ENCODE peak calls at places on chromosomes 13 and 19, in eight cellular contexts. One of them, this sample, is unnamed.

GRCh38 chr13:76719955-76720354 is 166.2 kb downstream of the KCTD12 start:
- DNase-seq in lower leg skin: no peak
- DNase-seq in breast epithelium: no peak
- DNase-seq in fibroblast of villous mesenchyme: no peak
- DNase-seq in lung: no peak
- DNase-seq in CD8-positive, alpha-beta memory T cell: no peak
- DNase-seq in fibroblast of lung: no peak
- DNase-seq in upper lobe of right lung: no peak
- DNase-seq in this sample: no peak

GRCh38 chr13:42821437-42821836 is 40.1 kb downstream of the FAM216B start:
- DNase-seq in fibroblast of lung: peak
- DNase-seq in lower leg skin: no peak
- DNase-seq in fibroblast of villous mesenchyme: peak
- DNase-seq in upper lobe of right lung: no peak
- DNase-seq in CD8-positive, alpha-beta memory T cell: no peak
- DNase-seq in lung: no peak
- DNase-seq in breast epithelium: no peak
- DNase-seq in this sample: peak

GRCh38 chr19:54708781-54709180 is 15.5 kb upstream of the KIR3DL3 start:
- DNase-seq in fibroblast of villous mesenchyme: no peak
- DNase-seq in lower leg skin: no peak
- DNase-seq in upper lobe of right lung: no peak
- DNase-seq in breast epithelium: peak
- DNase-seq in lung: peak
- DNase-seq in CD8-positive, alpha-beta memory T cell: no peak
- DNase-seq in fibroblast of lung: no peak
- DNase-seq in this sample: no peak

GRCh38 chr13:26861951-26862350 is 101.4 kb upstream of the GPR12 start:
- DNase-seq in lower leg skin: no peak
- DNase-seq in upper lobe of right lung: no peak
- DNase-seq in breast epithelium: no peak
- DNase-seq in fibroblast of lung: no peak
- DNase-seq in CD8-positive, alpha-beta memory T cell: no peak
- DNase-seq in fibroblast of villous mesenchyme: no peak
- DNase-seq in lung: no peak
- DNase-seq in this sample: no peak

GRCh38 chr19:41192574-41193419 is at the start of gene CYP2S1:
- DNase-seq in lower leg skin: no peak
- DNase-seq in breast epithelium: no peak
- DNase-seq in fibroblast of lung: no peak
- DNase-seq in CD8-positive, alpha-beta memory T cell: no peak
- DNase-seq in upper lobe of right lung: peak
- DNase-seq in fibroblast of villous mesenchyme: peak
- DNase-seq in lung: no peak
- DNase-seq in this sample: no peak

GRCh38 chr19:49546825-49547565 is 19.2 kb downstream of the RCN3 start:
- DNase-seq in CD8-positive, alpha-beta memory T cell: peak
- DNase-seq in fibroblast of villous mesenchyme: peak
- DNase-seq in fibroblast of lung: peak
- DNase-seq in lung: peak
- DNase-seq in breast epithelium: no peak
- DNase-seq in lower leg skin: no peak
- DNase-seq in upper lobe of right lung: no peak
- DNase-seq in this sample: peak

GRCh38 chr13:26310003-26310402 is 56.1 kb downstream of the CDK8 start:
- DNase-seq in CD8-positive, alpha-beta memory T cell: no peak
- DNase-seq in fibroblast of villous mesenchyme: no peak
- DNase-seq in breast epithelium: no peak
- DNase-seq in lower leg skin: no peak
- DNase-seq in upper lobe of right lung: no peak
- DNase-seq in fibroblast of lung: no peak
- DNase-seq in lung: no peak
- DNase-seq in this sample: no peak

GRCh38 chr19:58356236-58356970 is 3.1 kb upstream of the A1BG start:
- DNase-seq in upper lobe of right lung: no peak
- DNase-seq in fibroblast of lung: no peak
- DNase-seq in fibroblast of villous mesenchyme: peak
- DNase-seq in breast epithelium: no peak
- DNase-seq in lung: no peak
- DNase-seq in CD8-positive, alpha-beta memory T cell: peak
- DNase-seq in lower leg skin: no peak
- DNase-seq in this sample: no peak

GRCh38 chr13:41917641-41918040 is 43.3 kb downstream of the VWA8 start:
- DNase-seq in breast epithelium: no peak
- DNase-seq in CD8-positive, alpha-beta memory T cell: no peak
- DNase-seq in lung: no peak
- DNase-seq in fibroblast of villous mesenchyme: peak
- DNase-seq in lower leg skin: no peak
- DNase-seq in fibroblast of lung: peak
- DNase-seq in upper lobe of right lung: no peak
- DNase-seq in this sample: peak

GRCh38 chr19:51550848-51551672 is 19.6 kb upstream of the SIGLEC6 start:
- DNase-seq in CD8-positive, alpha-beta memory T cell: no peak
- DNase-seq in breast epithelium: no peak
- DNase-seq in lower leg skin: peak
- DNase-seq in fibroblast of lung: no peak
- DNase-seq in fibroblast of villous mesenchyme: no peak
- DNase-seq in lung: no peak
- DNase-seq in upper lobe of right lung: no peak
- DNase-seq in this sample: no peak

GRCh38 chr13:31896427-31896826 is 135.1 kb upstream of the FRY start:
- DNase-seq in CD8-positive, alpha-beta memory T cell: no peak
- DNase-seq in breast epithelium: no peak
- DNase-seq in upper lobe of right lung: no peak
- DNase-seq in fibroblast of lung: peak
- DNase-seq in lung: no peak
- DNase-seq in fibroblast of villous mesenchyme: peak
- DNase-seq in lower leg skin: no peak
- DNase-seq in this sample: peak

GRCh38 chr19:3672993-3673392 is 27.3 kb downstream of the PIP5K1C start:
- DNase-seq in upper lobe of right lung: no peak
- DNase-seq in lower leg skin: no peak
- DNase-seq in CD8-positive, alpha-beta memory T cell: no peak
- DNase-seq in fibroblast of villous mesenchyme: no peak
- DNase-seq in lung: no peak
- DNase-seq in breast epithelium: no peak
- DNase-seq in fibroblast of lung: no peak
- DNase-seq in this sample: no peak

GRCh38 chr19:3672575-3672948 is 27.7 kb downstream of the PIP5K1C start:
- DNase-seq in upper lobe of right lung: no peak
- DNase-seq in lung: no peak
- DNase-seq in CD8-positive, alpha-beta memory T cell: no peak
- DNase-seq in breast epithelium: no peak
- DNase-seq in fibroblast of lung: no peak
- DNase-seq in fibroblast of villous mesenchyme: no peak
- DNase-seq in lower leg skin: no peak
- DNase-seq in this sample: no peak

GRCh38 chr19:3670258-3670795 is 29.9 kb downstream of the PIP5K1C start:
- DNase-seq in breast epithelium: peak
- DNase-seq in CD8-positive, alpha-beta memory T cell: no peak
- DNase-seq in fibroblast of lung: peak
- DNase-seq in lower leg skin: peak
- DNase-seq in upper lobe of right lung: no peak
- DNase-seq in fibroblast of villous mesenchyme: peak
- DNase-seq in lung: no peak
- DNase-seq in this sample: peak

GRCh38 chr19:3670796-3671679 is 29.2 kb downstream of the PIP5K1C start:
- DNase-seq in fibroblast of villous mesenchyme: peak
- DNase-seq in CD8-positive, alpha-beta memory T cell: no peak
- DNase-seq in lower leg skin: peak
- DNase-seq in fibroblast of lung: peak
- DNase-seq in lung: peak
- DNase-seq in upper lobe of right lung: peak
- DNase-seq in breast epithelium: no peak
- DNase-seq in this sample: peak

DNA sequence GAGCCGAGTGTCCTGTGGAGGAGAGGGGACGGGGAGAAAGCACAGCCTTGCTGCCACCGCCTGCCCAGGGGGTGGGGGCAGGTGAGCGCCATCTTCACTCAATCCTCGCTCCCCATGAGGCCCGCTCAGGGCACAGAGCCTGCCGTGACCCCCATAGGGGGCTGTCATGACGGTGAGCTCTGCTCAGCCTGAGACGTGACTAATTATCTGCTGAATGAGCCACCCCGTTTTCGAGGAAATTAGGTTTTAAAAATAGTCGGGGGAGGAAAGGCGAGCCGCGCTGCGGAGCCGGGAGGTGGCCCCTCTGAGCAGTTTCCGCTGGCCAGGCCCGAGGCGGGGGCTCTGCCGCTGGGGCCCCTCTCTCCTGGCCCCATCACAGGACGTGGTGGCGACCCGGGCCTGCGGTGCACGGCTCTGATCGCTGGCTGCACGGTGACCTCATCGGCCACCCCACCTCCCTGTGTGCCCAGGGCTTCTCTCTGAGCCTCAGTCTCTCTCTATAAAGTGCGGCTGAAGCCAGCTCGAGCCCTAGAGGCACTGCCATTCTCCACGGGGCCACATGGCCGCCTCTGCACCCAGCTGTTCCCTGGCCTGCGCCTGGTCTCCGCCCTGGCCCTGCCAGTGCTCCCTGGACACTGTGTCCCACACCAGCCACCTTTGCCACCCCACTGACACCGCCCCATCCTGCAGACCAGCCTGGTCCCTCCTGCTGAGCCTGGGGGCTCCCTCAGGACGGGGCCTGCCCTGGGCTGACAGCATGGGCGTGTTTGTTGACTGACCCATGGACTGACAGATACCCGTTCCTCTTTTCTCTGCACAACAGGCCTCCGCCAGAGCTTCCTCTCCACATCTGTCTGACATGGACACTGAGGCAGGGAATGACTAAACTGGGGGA is 28.3 kb downstream of the PIP5K1C start:
- DNase-seq in fibroblast of lung: peak
- DNase-seq in upper lobe of right lung: no peak
- DNase-seq in breast epithelium: no peak
- DNase-seq in lung: no peak
- DNase-seq in CD8-positive, alpha-beta memory T cell: no peak
- DNase-seq in lower leg skin: no peak
- DNase-seq in fibroblast of villous mesenchyme: peak
- DNase-seq in this sample: no peak
- H3K4me3 ChIP-seq in fibroblast of lung: no peak
- H3K4me3 ChIP-seq in upper lobe of right lung: no peak
- H3K4me3 ChIP-seq in breast epithelium: peak
- H3K4me3 ChIP-seq in lung: no peak
- H3K4me3 ChIP-seq in CD8-positive, alpha-beta memory T cell: no peak
- H3K4me3 ChIP-seq in lower leg skin: no peak
- H3K4me3 ChIP-seq in fibroblast of villous mesenchyme: no peak
- H3K4me3 ChIP-seq in this sample: no peak

DNA sequence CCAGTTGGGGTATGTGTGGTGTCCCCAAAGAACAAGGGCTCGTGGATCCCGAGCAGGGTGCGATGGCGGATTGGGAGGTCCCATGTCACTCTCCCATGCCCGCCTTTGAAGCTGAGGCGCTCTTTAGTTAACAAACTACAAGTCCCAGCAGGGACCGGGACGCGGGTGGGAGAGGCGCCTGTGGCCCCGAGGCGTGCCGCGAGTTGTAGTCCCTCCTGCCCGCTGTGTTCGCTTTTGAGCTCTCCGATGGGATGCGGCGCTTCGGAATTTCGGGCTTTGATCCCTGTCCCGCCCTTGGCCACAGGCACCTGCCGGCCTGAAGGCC is 10.9 kb downstream of the CYTH2 start:
- DNase-seq in breast epithelium: no peak
- DNase-seq in CD8-positive, alpha-beta memory T cell: no peak
- DNase-seq in fibroblast of villous mesenchyme: no peak
- DNase-seq in upper lobe of right lung: peak
- DNase-seq in lower leg skin: peak
- DNase-seq in lung: no peak
- DNase-seq in fibroblast of lung: no peak
- DNase-seq in this sample: no peak
- H3K4me3 ChIP-seq in breast epithelium: peak
- H3K4me3 ChIP-seq in CD8-positive, alpha-beta memory T cell: peak
- H3K4me3 ChIP-seq in fibroblast of villous mesenchyme: peak
- H3K4me3 ChIP-seq in upper lobe of right lung: peak
- H3K4me3 ChIP-seq in lower leg skin: peak
- H3K4me3 ChIP-seq in lung: peak
- H3K4me3 ChIP-seq in fibroblast of lung: peak
- H3K4me3 ChIP-seq in this sample: peak

DNA sequence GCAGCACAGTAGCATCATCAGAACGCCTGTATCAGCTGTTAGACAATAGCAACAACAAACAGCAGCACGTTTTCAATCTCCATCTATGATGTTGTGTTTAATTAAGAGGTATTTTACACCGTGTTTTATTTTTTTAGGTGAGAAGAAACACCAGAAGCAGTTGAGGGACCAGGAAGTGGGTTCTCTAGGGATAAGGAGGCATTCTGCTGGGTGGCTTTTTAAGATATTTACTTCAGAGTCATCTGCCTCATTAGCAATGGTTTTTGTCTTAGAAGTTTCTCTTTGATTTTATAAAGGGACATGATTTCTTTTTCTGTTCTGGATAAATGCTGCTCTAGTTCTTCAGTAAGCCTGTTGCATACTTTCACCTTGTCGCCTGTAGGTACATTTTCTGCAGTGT is 8.2 kb downstream of the CKAP2 start:
- DNase-seq in CD8-positive, alpha-beta memory T cell: no peak
- DNase-seq in breast epithelium: no peak
- DNase-seq in upper lobe of right lung: no peak
- DNase-seq in lower leg skin: no peak
- DNase-seq in fibroblast of villous mesenchyme: no peak
- DNase-seq in fibroblast of lung: no peak
- DNase-seq in lung: no peak
- DNase-seq in this sample: no peak
- H3K4me3 ChIP-seq in CD8-positive, alpha-beta memory T cell: no peak
- H3K4me3 ChIP-seq in breast epithelium: no peak
- H3K4me3 ChIP-seq in upper lobe of right lung: no peak
- H3K4me3 ChIP-seq in lower leg skin: no peak
- H3K4me3 ChIP-seq in fibroblast of villous mesenchyme: no peak
- H3K4me3 ChIP-seq in fibroblast of lung: no peak
- H3K4me3 ChIP-seq in lung: no peak
- H3K4me3 ChIP-seq in this sample: no peak

GRCh38 chr13:20711301-20712044 is 8.0 kb downstream of the IL17D start:
- DNase-seq in CD8-positive, alpha-beta memory T cell: no peak
- DNase-seq in breast epithelium: no peak
- DNase-seq in upper lobe of right lung: no peak
- DNase-seq in lower leg skin: no peak
- DNase-seq in fibroblast of villous mesenchyme: no peak
- DNase-seq in fibroblast of lung: no peak
- DNase-seq in lung: no peak
- DNase-seq in this sample: no peak

GRCh38 chr13:20714161-20714560 is 10.7 kb downstream of the IL17D start:
- DNase-seq in lung: no peak
- DNase-seq in upper lobe of right lung: no peak
- DNase-seq in breast epithelium: no peak
- DNase-seq in CD8-positive, alpha-beta memory T cell: no peak
- DNase-seq in fibroblast of villous mesenchyme: no peak
- DNase-seq in lower leg skin: no peak
- DNase-seq in fibroblast of lung: peak
- DNase-seq in this sample: no peak

GRCh38 chr13:20714563-20715339 is 11.3 kb downstream of the IL17D start:
- DNase-seq in fibroblast of villous mesenchyme: peak
- DNase-seq in upper lobe of right lung: no peak
- DNase-seq in breast epithelium: no peak
- DNase-seq in fibroblast of lung: peak
- DNase-seq in CD8-positive, alpha-beta memory T cell: no peak
- DNase-seq in lower leg skin: no peak
- DNase-seq in lung: no peak
- DNase-seq in this sample: no peak

GRCh38 chr13:20713751-20714150 is 10.3 kb downstream of the IL17D start:
- DNase-seq in upper lobe of right lung: no peak
- DNase-seq in fibroblast of lung: peak
- DNase-seq in breast epithelium: no peak
- DNase-seq in lung: no peak
- DNase-seq in fibroblast of villous mesenchyme: no peak
- DNase-seq in CD8-positive, alpha-beta memory T cell: no peak
- DNase-seq in lower leg skin: no peak
- DNase-seq in this sample: peak

GRCh38 chr13:20713014-20713376 is 9.5 kb downstream of the IL17D start:
- DNase-seq in upper lobe of right lung: no peak
- DNase-seq in breast epithelium: no peak
- DNase-seq in lower leg skin: no peak
- DNase-seq in CD8-positive, alpha-beta memory T cell: no peak
- DNase-seq in lung: no peak
- DNase-seq in fibroblast of villous mesenchyme: no peak
- DNase-seq in fibroblast of lung: no peak
- DNase-seq in this sample: no peak
- H3K4me3 ChIP-seq in upper lobe of right lung: peak
- H3K4me3 ChIP-seq in breast epithelium: peak
- H3K4me3 ChIP-seq in lower leg skin: no peak
- H3K4me3 ChIP-seq in CD8-positive, alpha-beta memory T cell: no peak
- H3K4me3 ChIP-seq in lung: no peak
- H3K4me3 ChIP-seq in fibroblast of villous mesenchyme: peak
- H3K4me3 ChIP-seq in fibroblast of lung: peak
- H3K4me3 ChIP-seq in this sample: no peak